ENCODE peak calls at places on chromosomes 6 and 20, in four cellular contexts. E is K562, A is SK-N-SH, K is HepG2. Y is an unnamed sample.

GRCh38 chr20:53023717-53024116 is 51.6 kb downstream of the TSHZ2 start:
- DNase-seq in E (no peak), A (no peak), K (no peak), Y (no peak)

GRCh38 chr6:2970753-2971419 is 481 bp downstream of the SERPINB6 start:
- DNase-seq in E (peak), A (peak), K (no peak), Y (no peak)

GRCh38 chr6:139778688-139779087 is 404.2 kb upstream of the CITED2 start:
- DNase-seq in E (no peak), A (no peak), K (no peak), Y (no peak)

GRCh38 chr6:148055410-148055809 is 287.2 kb upstream of the SASH1 start:
- DNase-seq in E (no peak), A (no peak), K (no peak), Y (no peak)

GRCh38 chr6:123039431-123039830 is 43.4 kb downstream of the CLVS2 start:
- DNase-seq in E (no peak), A (no peak), K (no peak), Y (no peak)

GRCh38 chr20:50048420-50049166 is 64.4 kb downstream of the UBE2V1 start:
- DNase-seq in E (no peak), A (no peak), K (no peak), Y (no peak)

GRCh38 chr6:71567562-71567961 is 279.0 kb downstream of the OGFRL1 start:
- DNase-seq in E (no peak), A (no peak), K (no peak), Y (no peak)

GRCh38 chr6:49526598-49526997 is 23.9 kb upstream of the C6orf141 start:
- DNase-seq in E (no peak), A (no peak), K (no peak), Y (no peak)

GRCh38 chr6:3352678-3353077 is 93.9 kb downstream of the PSMG4 start:
- DNase-seq in E (no peak), A (no peak), K (no peak), Y (no peak)

GRCh38 chr6:26006086-26006939 is 43.7 kb downstream of the TRIM38 start:
- DNase-seq in E (no peak), A (no peak), K (no peak), Y (no peak)

GRCh38 chr20:8693709-8694108 is 375.2 kb upstream of the PLCB4 start:
- DNase-seq in E (no peak), A (no peak), K (no peak), Y (no peak)

GRCh38 chr6:30782425-30783014 is 38.2 kb upstream of the IER3 start:
- DNase-seq in E (no peak), A (no peak), K (peak), Y (no peak)

GRCh38 chr20:48957053-48957481 is 35.6 kb downstream of the ARFGEF2 start:
- DNase-seq in E (peak), A (no peak), K (no peak), Y (no peak)

GRCh38 chr6:13355043-13355945 is 27.0 kb upstream of the TBC1D7 start:
- DNase-seq in E (peak), A (no peak), K (peak), Y (peak)

GRCh38 chr6:139364302-139364981 is 10.0 kb downstream of the CITED2 start:
- DNase-seq in E (peak), A (peak), K (no peak), Y (peak)

GRCh38 chr20:5569021-5569420 is 181.2 kb upstream of the SHLD1 start:
- DNase-seq in E (peak), A (peak), K (peak), Y (no peak)

GRCh38 chr6:106787327-106788196 is 158.2 kb downstream of the QRSL1 start:
- DNase-seq in E (no peak), A (no peak), K (peak), Y (no peak)

GRCh38 chr20:38148328-38149102 is 16.6 kb downstream of the TGM2 start:
- DNase-seq in E (no peak), A (no peak), K (no peak), Y (no peak)
- TF ChIP-seq NFIC in E (no peak), A (no peak), K (no peak), Y (no peak)

GRCh38 chr6:138028893-138029292 is 78.3 kb downstream of the PERP start:
- DNase-seq in E (no peak), A (no peak), K (no peak), Y (no peak)

GRCh38 chr6:138030872-138031271 is 76.3 kb downstream of the PERP start:
- DNase-seq in E (no peak), A (no peak), K (no peak), Y (no peak)

GRCh38 chr6:138031417-138031816 is 75.8 kb downstream of the PERP start:
- DNase-seq in E (no peak), A (no peak), K (no peak), Y (no peak)

GRCh38 chr6:138026342-138026741 is 80.9 kb downstream of the PERP start:
- DNase-seq in E (no peak), A (no peak), K (no peak), Y (no peak)

GRCh38 chr6:138025528-138025941 is 81.7 kb downstream of the PERP start:
- DNase-seq in E (no peak), A (no peak), K (no peak), Y (no peak)
- TF ChIP-seq NFIC in E (no peak), A (no peak), K (no peak), Y (no peak)

DNA sequence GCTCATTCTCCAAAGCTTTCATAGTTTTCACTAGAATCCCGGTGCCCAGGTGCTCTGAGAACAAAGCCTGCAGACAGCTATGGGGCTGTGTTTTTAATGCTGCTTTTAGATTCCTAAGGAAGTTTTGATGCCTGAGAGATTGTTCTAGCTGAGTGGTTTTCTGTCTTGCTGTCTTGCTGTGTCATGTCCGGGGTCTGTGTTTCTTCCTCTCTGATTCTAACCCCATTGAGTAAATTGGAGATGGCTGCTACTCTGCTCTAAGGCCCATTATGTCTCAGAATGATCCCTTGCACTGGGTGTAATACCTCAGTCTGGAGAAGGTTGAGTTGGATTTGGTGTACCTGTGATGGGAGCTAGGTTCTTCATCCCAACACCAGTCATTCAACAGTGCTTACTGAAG is 63.4 kb downstream of the ARID1B start:
- DNase-seq in E (no peak), A (no peak), K (no peak), Y (no peak)
- TF ChIP-seq NFIC in E (no peak), A (no peak), K (no peak), Y (no peak)

GRCh38 chr6:37705239-37706051 is 7.8 kb upstream of the MDGA1 start:
- DNase-seq in E (peak), A (peak), K (no peak), Y (peak)
- TF ChIP-seq NFIC in E (no peak), A (no peak), K (no peak), Y (no peak)

GRCh38 chr6:130185658-130186057 is 37.1 kb downstream of the SAMD3 start:
- DNase-seq in E (no peak), A (no peak), K (no peak), Y (no peak)

GRCh38 chr6:130189691-130190459 is 32.9 kb downstream of the SAMD3 start:
- DNase-seq in E (no peak), A (no peak), K (no peak), Y (no peak)

GRCh38 chr6:130188207-130188899 is 34.4 kb downstream of the SAMD3 start:
- DNase-seq in E (no peak), A (no peak), K (no peak), Y (no peak)

GRCh38 chr6:130190701-130191375 is 31.9 kb downstream of the SAMD3 start:
- DNase-seq in E (no peak), A (no peak), K (no peak), Y (no peak)

GRCh38 chr6:130187335-130188206 is 35.2 kb downstream of the SAMD3 start:
- DNase-seq in E (no peak), A (no peak), K (no peak), Y (no peak)
- TF ChIP-seq NFIC in E (no peak), A (no peak), K (no peak), Y (no peak)

DNA sequence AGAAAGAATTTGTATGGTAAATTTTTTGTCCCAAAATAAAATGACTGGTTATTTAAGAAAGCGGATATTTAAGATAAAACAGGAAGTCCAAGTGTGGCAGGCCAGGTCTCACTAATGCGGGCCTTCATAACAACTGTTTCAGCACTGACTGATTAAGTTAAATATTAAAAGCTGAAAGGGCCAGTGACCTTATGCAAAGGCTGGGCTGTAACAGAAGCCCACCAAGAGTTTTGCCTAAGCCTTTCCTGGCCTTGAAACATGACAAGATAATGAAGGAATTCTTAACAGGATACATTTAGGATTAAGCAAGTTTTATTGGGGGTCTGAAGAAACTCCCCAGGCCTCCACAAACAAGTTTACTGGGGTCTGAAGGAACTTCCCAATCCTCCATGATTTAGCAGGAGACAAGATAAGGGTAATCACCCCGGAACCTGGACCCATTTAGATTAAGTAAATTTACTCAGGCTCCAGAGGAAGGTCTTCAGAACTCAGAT is 36.3 kb downstream of the ZNF133 start:
- DNase-seq in E (no peak), A (no peak), K (peak), Y (no peak)
- TF ChIP-seq NFIC in E (no peak), A (no peak), K (peak), Y (no peak)

GRCh38 chr6:145882121-145882531 is 67.5 kb upstream of the FBXO30 start:
- DNase-seq in E (no peak), A (no peak), K (no peak), Y (no peak)

GRCh38 chr6:145890422-145890821 is 73.7 kb downstream of the SHPRH start:
- DNase-seq in E (no peak), A (no peak), K (no peak), Y (no peak)

GRCh38 chr6:145883263-145883662 is 68.7 kb upstream of the FBXO30 start:
- DNase-seq in E (no peak), A (no peak), K (no peak), Y (no peak)

GRCh38 chr6:145887969-145888368 is 73.4 kb upstream of the FBXO30 start:
- DNase-seq in E (no peak), A (peak), K (no peak), Y (no peak)

GRCh38 chr6:145886228-145886956 is 71.8 kb upstream of the FBXO30 start:
- DNase-seq in E (no peak), A (no peak), K (no peak), Y (no peak)
- TF ChIP-seq NFIC in E (no peak), A (no peak), K (no peak), Y (no peak)

GRCh38 chr6:33297956-33298772 is 578 bp downstream of the RGL2 start:
- DNase-seq in E (peak), A (peak), K (peak), Y (no peak)

GRCh38 chr6:33297406-33297955 is 1.3 kb downstream of the RGL2 start:
- DNase-seq in E (peak), A (peak), K (no peak), Y (no peak)

GRCh38 chr6:33301877-33302276 is 3.1 kb upstream of the RGL2 start:
- DNase-seq in E (no peak), A (no peak), K (no peak), Y (no peak)

GRCh38 chr6:33298773-33299236 is at the start of gene RGL2:
- DNase-seq in E (peak), A (peak), K (no peak), Y (no peak)

DNA sequence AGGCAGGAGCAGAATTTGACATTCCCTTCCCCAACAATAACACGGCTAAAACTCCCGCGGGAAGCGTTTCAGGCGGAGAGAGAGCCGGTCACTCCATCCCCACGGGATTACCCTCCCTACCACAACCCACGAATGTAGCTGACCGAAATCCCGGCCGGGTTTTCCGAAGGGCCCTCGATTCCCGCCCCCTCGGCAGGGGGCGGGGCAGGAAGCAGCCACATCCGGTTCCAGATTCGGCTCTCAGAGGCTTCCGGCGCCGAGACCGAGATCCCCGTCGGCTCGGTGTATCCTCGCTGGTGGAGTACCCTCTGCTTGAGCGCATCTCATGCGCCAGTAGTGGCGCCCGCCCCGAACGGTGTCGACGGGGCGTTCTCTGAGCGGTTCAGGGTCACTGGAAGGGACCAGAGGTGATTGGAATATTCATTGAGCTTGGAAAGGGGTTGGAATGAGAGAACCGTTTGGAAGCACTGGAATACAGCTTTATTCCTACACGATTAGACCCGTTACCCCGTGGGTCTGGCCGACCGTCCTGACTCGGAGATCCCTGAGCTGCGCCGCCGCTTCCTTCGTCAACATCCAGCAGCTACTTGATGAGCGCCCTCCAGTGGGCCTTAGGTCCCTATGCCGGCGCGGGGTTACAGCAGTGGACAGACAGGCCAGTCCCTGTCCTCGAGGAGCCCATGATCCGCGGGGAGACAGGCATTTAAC is 649 bp upstream of the RGL2 start:
- DNase-seq in E (peak), A (peak), K (peak), Y (peak)
- TF ChIP-seq NFIC in E (peak), A (no peak), K (peak), Y (peak)